ENCODE peak calls at places on chromosomes 13 and 19, in four cellular contexts. A, L, O and G are unnamed samples. For H3K27me3, the result is how much of the 10 kb centered on the place peaks cover.

GRCh38 chr13:95237310-95237870 is 63.9 kb downstream of the ABCC4 start:
- DNase-seq in A (no peak), L (no peak), O (no peak), G (no peak)

GRCh38 chr19:47274891-47275865 is 493 bp downstream of the INAFM1 start:
- DNase-seq in A (no peak), L (no peak), O (no peak), G (no peak)

GRCh38 chr13:33126909-33127607 is 110.8 kb downstream of the KL start:
- DNase-seq in A (no peak), L (no peak), O (no peak), G (peak)

GRCh38 chr19:39409207-39409885 is 2.7 kb downstream of the ZFP36 start:
- DNase-seq in A (peak), L (peak), O (peak), G (peak)

GRCh38 chr19:14146789-14147216 is 10.4 kb upstream of the ASF1B start:
- DNase-seq in A (no peak), L (no peak), O (no peak), G (peak)

GRCh38 chr13:44934724-44935123 is 54.5 kb downstream of the NUFIP1 start:
- DNase-seq in A (no peak), L (no peak), O (no peak), G (peak)

GRCh38 chr19:56253737-56254136 is 18.8 kb upstream of the EDDM13 start:
- DNase-seq in A (no peak), L (peak), O (no peak), G (peak)

GRCh38 chr13:83895994-83896580 is 13.8 kb upstream of the SLITRK1 start:
- DNase-seq in A (no peak), L (no peak), O (no peak), G (peak)

GRCh38 chr13:77001963-77002587 is 10.2 kb downstream of the CLN5 start:
- DNase-seq in A (no peak), L (no peak), O (no peak), G (no peak)

GRCh38 chr19:46371371-46371901 is 24.5 kb downstream of the PPP5C start:
- DNase-seq in A (no peak), L (peak), O (no peak), G (peak)

DNA sequence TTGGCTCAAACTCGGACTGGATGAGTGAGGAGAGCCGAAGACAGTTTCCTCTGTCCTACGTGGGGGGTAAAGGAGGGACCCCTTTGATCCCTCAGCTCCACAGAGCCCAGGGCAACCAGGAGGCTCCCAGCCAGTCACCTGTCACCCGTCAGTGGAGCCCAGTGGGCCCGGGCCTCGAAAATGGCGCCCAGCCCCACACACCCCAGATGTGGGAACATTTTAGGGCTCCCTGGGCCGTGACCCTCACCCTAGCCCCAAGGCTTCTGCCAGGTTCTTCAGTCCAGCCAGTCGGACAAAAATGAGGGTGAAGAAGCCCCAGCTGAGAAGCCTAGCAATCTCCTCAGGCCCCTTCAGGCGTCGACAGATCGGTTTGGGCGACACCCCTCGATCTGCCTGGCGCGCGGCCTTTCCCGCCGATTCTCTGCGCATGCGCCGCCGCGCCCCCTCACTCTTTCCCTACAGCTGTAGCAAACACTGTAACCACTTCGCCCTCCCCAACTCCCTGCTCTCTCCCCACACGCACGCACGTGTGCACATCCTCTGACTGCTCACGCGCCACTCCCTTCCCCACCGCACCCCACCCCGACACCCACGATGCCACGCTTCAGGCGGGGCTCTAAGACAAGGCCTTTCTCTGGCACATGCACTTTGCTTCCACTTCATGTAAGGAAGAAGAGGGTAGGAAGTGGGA is at the start of gene SLC6A16:
- DNase-seq in A (no peak), L (no peak), O (no peak), G (no peak)
- H3K27me3 ChIP-seq in A (under half), L (under half), O (under half), G (under half)

GRCh38 chr19:326851-327250 is 17.7 kb downstream of the MIER2 start:
- DNase-seq in A (no peak), L (no peak), O (no peak), G (no peak)
- H4K5ac ChIP-seq in A (no peak), L (no peak), O (no peak), G (no peak)

GRCh38 chr19:5491565-5491964 is 36.3 kb downstream of the ZNRF4 start:
- DNase-seq in A (no peak), L (no peak), O (no peak), G (no peak)
- H3K27me3 ChIP-seq in A (under half), L (under half), O (under half), G (half or more)

DNA sequence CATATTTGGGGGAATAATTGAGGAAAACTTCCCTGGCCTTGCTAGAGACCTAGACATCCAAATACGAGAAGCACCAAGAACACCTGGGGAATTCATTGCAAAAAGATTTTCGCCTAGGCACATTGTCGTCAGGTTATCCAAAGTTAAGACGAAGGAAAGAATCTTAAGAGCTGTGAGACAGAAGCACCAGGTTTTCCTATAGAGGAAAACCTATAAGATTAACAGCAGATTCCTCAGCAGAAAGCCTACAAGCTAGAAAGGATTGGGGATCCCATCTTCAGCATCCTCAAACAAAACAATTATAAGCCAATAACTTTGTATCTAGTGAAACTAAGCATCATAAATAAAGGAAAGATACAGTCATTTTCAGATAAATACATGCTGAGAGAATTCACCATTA is 114.9 kb downstream of the PIBF1 start:
- DNase-seq in A (no peak), L (no peak), O (no peak), G (no peak)
- H4K5ac ChIP-seq in A (no peak), L (no peak), O (no peak), G (no peak)

DNA sequence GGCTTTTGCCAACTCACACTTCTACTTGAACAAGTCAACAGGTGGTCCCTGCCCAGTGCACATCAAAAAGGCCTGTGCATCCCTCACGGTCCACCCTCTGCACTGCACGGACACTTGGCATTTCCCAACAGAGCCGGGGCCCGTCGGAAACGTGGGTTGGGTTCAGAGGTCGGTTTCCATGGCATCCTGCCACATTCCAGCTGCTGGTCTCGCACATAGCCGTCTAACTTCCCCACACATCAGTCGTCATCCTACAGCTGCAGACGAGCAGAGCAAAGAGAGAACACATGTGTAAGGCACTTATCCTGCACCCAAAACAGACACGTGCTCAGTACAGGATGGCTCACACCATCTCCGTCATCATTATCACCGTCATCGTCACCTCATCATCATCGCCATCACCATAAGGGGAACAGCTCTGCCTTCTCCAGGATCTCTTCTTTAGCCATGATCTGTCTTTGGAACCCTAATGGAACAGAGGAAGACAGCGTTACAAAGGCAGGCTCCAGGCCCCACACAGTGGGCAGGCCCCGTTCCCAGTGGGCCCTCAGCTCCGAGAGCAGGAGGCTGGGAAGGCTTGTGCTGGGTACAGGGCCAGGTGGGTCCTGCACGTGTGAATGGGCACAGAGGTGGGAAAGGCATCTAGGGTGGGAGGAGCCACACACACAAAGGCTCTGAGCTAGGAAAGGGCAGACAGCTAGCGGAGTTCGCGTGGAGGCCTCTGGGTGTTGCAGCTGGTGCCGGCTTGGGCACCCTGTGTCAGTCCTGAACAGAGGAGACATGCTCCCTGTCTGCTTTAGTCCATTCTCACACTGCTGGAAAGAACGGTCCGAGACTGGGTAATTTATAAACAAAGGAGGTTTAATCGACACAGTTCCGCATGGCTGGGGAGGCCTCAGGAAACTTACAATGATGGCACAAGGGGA is 170.8 kb upstream of the SOX1 start:
- DNase-seq in A (peak), L (no peak), O (no peak), G (no peak)
- H3K27me3 ChIP-seq in A (under half), L (under half), O (under half), G (under half)

GRCh38 chr19:1611353-1611752 is 6.1 kb upstream of the UQCR11 start:
- DNase-seq in A (no peak), L (no peak), O (no peak), G (no peak)
- H4K5ac ChIP-seq in A (no peak), L (no peak), O (no peak), G (no peak)